ENCODE peak calls at places on chromosomes 5 and 9, in nine cellular contexts. Y is ovary; A is osteoblast; E is K562; X is CD8-positive, alpha-beta T cell; O is left ventricle myocardium inferior; U is astrocyte; B is choroid plexus epithelial cell; N is GM06990. R is an unnamed sample.

GRCh38 chr9:112348257-112348992 is 15.0 kb upstream of the PTBP3 start:
- DNase-seq in Y (peak; percentile 85), A (peak; percentile 29), E (no peak), X (peak; percentile 19), O (peak; percentile 80), U (peak; percentile 55), B (peak; percentile 86), N (no peak), R (peak; percentile 25)

GRCh38 chr9:109369285-109369684 is 48.4 kb upstream of the EPB41L4B start:
- DNase-seq in Y (no peak), A (no peak), E (no peak), X (no peak), O (no peak), U (no peak), B (no peak), N (no peak), R (no peak)

GRCh38 chr9:38352716-38353334 is 39.7 kb upstream of the ALDH1B1 start:
- DNase-seq in Y (no peak), A (no peak), E (no peak), X (no peak), O (no peak), U (no peak), B (no peak), N (no peak), R (no peak)

GRCh38 chr5:58751222-58751621 is 168.3 kb downstream of the RAB3C start:
- DNase-seq in Y (no peak), A (no peak), E (no peak), X (no peak), O (no peak), U (peak; percentile 16), B (peak; percentile 20), N (no peak), R (no peak)

GRCh38 chr5:174532453-174533126 is 191.8 kb upstream of the MSX2 start:
- DNase-seq in Y (peak; percentile 55), A (peak; percentile 80), E (peak; percentile 89), X (no peak), O (peak; percentile 58), U (peak; percentile 96), B (peak; percentile 98), N (no peak), R (peak; percentile 85)

GRCh38 chr5:175124251-175124813 is 319.6 kb downstream of the DRD1 start:
- DNase-seq in Y (no peak), A (no peak), E (no peak), X (no peak), O (no peak), U (no peak), B (no peak), N (no peak), R (no peak)

GRCh38 chr5:113115061-113115460 is 138.5 kb downstream of the DCP2 start:
- DNase-seq in Y (no peak), A (no peak), E (no peak), X (no peak), O (no peak), U (no peak), B (no peak), N (no peak), R (no peak)

GRCh38 chr5:19928556-19929421 is 59.2 kb downstream of the CDH18 start:
- DNase-seq in Y (no peak), A (no peak), E (no peak), X (no peak), O (no peak), U (peak; percentile 91), B (peak; percentile 87), N (no peak), R (no peak)

GRCh38 chr5:159700016-159700415 is 216.3 kb upstream of the ADRA1B start:
- DNase-seq in Y (no peak), A (no peak), E (no peak), X (no peak), O (no peak), U (no peak), B (no peak), N (no peak), R (no peak)

GRCh38 chr5:157446077-157446930 is 13.7 kb upstream of the NIPAL4 start:
- DNase-seq in Y (no peak), A (no peak), E (no peak), X (no peak), O (no peak), U (no peak), B (no peak), N (no peak), R (no peak)

GRCh38 chr5:132472431-132472830 is 18.1 kb downstream of the IRF1 start:
- DNase-seq in Y (no peak), A (no peak), E (no peak), X (no peak), O (no peak), U (no peak), B (no peak), N (no peak), R (no peak)

GRCh38 chr5:2374703-2375102 is 376.8 kb downstream of the IRX2 start:
- DNase-seq in Y (no peak), A (no peak), E (no peak), X (no peak), O (no peak), U (no peak), B (no peak), N (no peak), R (no peak)

GRCh38 chr5:40071870-40072269 is 607.8 kb upstream of the PTGER4 start:
- DNase-seq in Y (no peak), A (peak; percentile 41), E (no peak), X (no peak), O (no peak), U (peak; percentile 6), B (peak; percentile 70), N (no peak), R (no peak)

GRCh38 chr5:64814073-64814472 is 45.3 kb downstream of the CWC27 start:
- DNase-seq in Y (no peak), A (no peak), E (no peak), X (no peak), O (no peak), U (no peak), B (no peak), N (peak; percentile 62), R (no peak)

GRCh38 chr5:151315998-151316597 is 12.5 kb upstream of the SLC36A3 start:
- DNase-seq in Y (peak; percentile 81), A (peak; percentile 94), E (peak; percentile 67), X (peak; percentile 17), O (peak; percentile 77), U (peak; percentile 19), B (peak; percentile 87), N (no peak), R (peak; percentile 18)

GRCh38 chr5:124154714-124155113 is 591.7 kb downstream of the ZNF608 start:
- DNase-seq in Y (no peak), A (no peak), E (no peak), X (no peak), O (no peak), U (no peak), B (peak; percentile 11), N (no peak), R (no peak)

GRCh38 chr5:175842506-175842905 is 28.9 kb upstream of the CPLX2 start:
- DNase-seq in Y (no peak), A (no peak), E (no peak), X (no peak), O (no peak), U (no peak), B (no peak), N (no peak), R (no peak)

GRCh38 chr9:92671323-92671722 is 1.4 kb upstream of the IPPK start:
- DNase-seq in Y (peak; percentile 78), A (peak; percentile 91), E (peak; percentile 33), X (no peak), O (peak; percentile 47), U (peak; percentile 79), B (peak; percentile 82), N (no peak), R (peak; percentile 21)

DNA sequence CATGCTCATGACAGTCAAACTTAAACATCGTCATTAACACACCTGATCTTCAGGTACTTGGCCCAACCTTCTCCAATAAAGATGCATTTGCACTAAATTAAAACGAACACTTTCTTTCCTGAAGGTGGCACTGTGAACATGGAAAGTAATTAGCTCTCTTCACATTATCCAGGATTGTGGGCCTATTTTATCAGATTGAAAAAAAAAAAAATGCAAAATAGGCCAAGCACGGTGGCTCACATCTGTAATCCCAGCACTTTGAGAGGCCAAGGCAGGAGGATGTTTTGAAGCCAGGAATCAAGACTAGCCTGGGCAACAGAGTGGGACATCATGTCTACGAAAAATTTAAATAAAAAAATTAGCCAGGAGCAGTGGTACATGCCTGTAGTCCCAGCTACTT is 14.4 kb upstream of the CDC20B start:
- DNase-seq in Y (no peak), A (no peak), E (peak; percentile 38), X (no peak), O (no peak), U (no peak), B (peak; percentile 28), N (no peak), R (no peak)
- TF ChIP-seq CTCF in Y (no peak), A (peak; percentile 18), E (peak; percentile 40), X (no peak), O (no peak), U (no peak), B (peak; percentile 36), N (peak; percentile 21), R (no peak)

GRCh38 chr9:126533911-126534300 is 79.8 kb upstream of the LMX1B start:
- DNase-seq in Y (no peak), A (no peak), E (no peak), X (no peak), O (no peak), U (no peak), B (no peak), N (no peak), R (no peak)
- H3K4me3 ChIP-seq in Y (no peak overlapping the region), A (no peak overlapping the region), E (no peak overlapping the region), X (no peak overlapping the region), O (no peak overlapping the region), U (no peak overlapping the region), B (no peak overlapping the region), N (no peak overlapping the region), R (no peak overlapping the region)

GRCh38 chr5:24750356-24750755 is 105.6 kb upstream of the CDH10 start:
- DNase-seq in Y (no peak), A (no peak), E (no peak), X (no peak), O (no peak), U (no peak), B (no peak), N (no peak), R (no peak)
- TF ChIP-seq CTCF in Y (no peak), A (no peak), E (no peak), X (no peak), O (no peak), U (no peak), B (no peak), N (no peak), R (no peak)

GRCh38 chr5:60517850-60518249 is 182.1 kb downstream of the DEPDC1B start:
- DNase-seq in Y (no peak), A (no peak), E (no peak), X (no peak), O (no peak), U (no peak), B (no peak), N (no peak), R (no peak)

GRCh38 chr5:60520451-60521210 is 179.3 kb downstream of the DEPDC1B start:
- DNase-seq in Y (no peak), A (no peak), E (no peak), X (no peak), O (peak; percentile 18), U (no peak), B (no peak), N (no peak), R (no peak)

GRCh38 chr5:60519372-60519771 is 180.6 kb downstream of the DEPDC1B start:
- DNase-seq in Y (no peak), A (no peak), E (no peak), X (no peak), O (no peak), U (no peak), B (peak; percentile 43), N (no peak), R (no peak)

GRCh38 chr5:60522299-60522915 is 177.6 kb downstream of the DEPDC1B start:
- DNase-seq in Y (no peak), A (peak; percentile 85), E (no peak), X (no peak), O (no peak), U (peak; percentile 65), B (peak; percentile 81), N (peak; percentile 51), R (no peak)

GRCh38 chr5:60521379-60522298 is 178.3 kb downstream of the DEPDC1B start:
- DNase-seq in Y (no peak), A (peak; percentile 76), E (no peak), X (no peak), O (no peak), U (no peak), B (no peak), N (peak; percentile 58), R (no peak)
- H3K4me3 ChIP-seq in Y (no peak overlapping the region), A (peak overlapping the region; percentile 26), E (no peak overlapping the region), X (no peak overlapping the region), O (no peak overlapping the region), U (no peak overlapping the region), B (no peak overlapping the region), N (peak overlapping the region; percentile 57), R (peak overlapping the region; percentile 1)

R was measured in thoracic aorta.